ENCODE peak calls at places on chromosomes 13 and 19, in four cellular contexts. K is Caco-2, O is tibial nerve, N is choroid plexus epithelial cell. I is an unnamed sample.

GRCh38 chr13:75132800-75133695 is 348.9 kb downstream of the TBC1D4 start:
- DNase-seq in N (peak; percentile 47), K (no peak), O (no peak), I (no peak)

GRCh38 chr13:75760182-75760981 is 124.3 kb downstream of the LMO7 start:
- DNase-seq in O (no peak), K (peak; percentile 92), N (peak; percentile 45), I (peak; percentile 33)

GRCh38 chr13:50722437-50723125 is 120.9 kb downstream of the DLEU7 start:
- DNase-seq in N (peak; percentile 45), O (no peak), K (no peak), I (no peak)

GRCh38 chr13:72662548-72662947 is 64.9 kb downstream of the MZT1 start:
- DNase-seq in N (no peak), O (no peak), K (no peak), I (no peak)

GRCh38 chr19:22619371-22619770 is 14.8 kb upstream of the ZNF492 start:
- DNase-seq in K (no peak), O (no peak), N (no peak), I (no peak)

GRCh38 chr19:46745030-46745429 is 827 bp upstream of the FKRP start:
- DNase-seq in K (no peak), N (no peak), O (no peak), I (no peak)

GRCh38 chr19:37975596-37976515 is 68.8 kb downstream of the SIPA1L3 start:
- DNase-seq in K (no peak), O (no peak), N (no peak), I (no peak)

GRCh38 chr19:1882089-1882785 is 3.1 kb downstream of the ABHD17A start:
- DNase-seq in O (no peak), N (no peak), K (no peak), I (no peak)

GRCh38 chr13:95536629-95537241 is 15.8 kb upstream of the CLDN10 start:
- DNase-seq in N (peak; percentile 65), O (no peak), K (no peak), I (no peak)

GRCh38 chr19:32570081-32570785 is 10.8 kb upstream of the PDCD5 start:
- DNase-seq in K (peak; percentile 75), N (peak; percentile 83), O (peak; percentile 36), I (peak; percentile 68)

GRCh38 chr19:36090930-36091695 is 19.8 kb upstream of the OVOL3 start:
- DNase-seq in O (no peak), N (no peak), K (no peak), I (no peak)

GRCh38 chr19:6439743-6440142 is 6.2 kb upstream of the SLC25A41 start:
- DNase-seq in K (no peak), N (no peak), O (no peak), I (no peak)

GRCh38 chr13:59671853-59672252 is 491.9 kb downstream of the DIAPH3 start:
- DNase-seq in O (no peak), N (no peak), K (no peak), I (no peak)

GRCh38 chr13:101149735-101150380 is 266.4 kb downstream of the NALCN start:
- DNase-seq in K (no peak), O (no peak), N (peak; percentile 84), I (no peak)
- TF ChIP-seq CTCF in K (peak; percentile 25), O (no peak), N (peak; percentile 72), I (no peak)

GRCh38 chr13:101298517-101298916 is 117.8 kb downstream of the NALCN start:
- DNase-seq in O (no peak), K (no peak), N (no peak), I (no peak)
- TF ChIP-seq CTCF in O (no peak), K (no peak), N (no peak), I (no peak)

DNA sequence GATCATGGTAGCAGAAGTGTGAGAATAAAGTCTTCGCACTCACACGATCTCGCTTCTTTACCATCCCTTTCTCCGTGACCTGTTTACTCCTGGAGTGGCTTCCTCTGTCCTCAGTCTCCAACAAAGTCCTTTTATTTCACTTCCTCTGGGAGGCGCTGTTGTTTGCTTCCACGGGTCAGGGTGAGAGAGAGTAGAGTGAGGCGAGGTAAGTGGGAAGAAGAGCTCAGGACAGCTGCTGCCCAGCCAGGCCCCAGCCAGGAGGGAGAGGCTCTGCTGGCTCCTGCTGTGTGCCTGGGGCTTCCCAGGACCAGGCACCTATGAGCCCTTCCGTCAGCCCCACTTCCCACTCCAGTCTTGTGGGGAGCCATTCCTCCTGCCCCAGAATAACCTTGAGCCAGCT is 242.1 kb downstream of the FGF9 start:
- DNase-seq in N (no peak), K (no peak), O (no peak), I (no peak)
- TF ChIP-seq CTCF in N (no peak), K (no peak), O (no peak), I (no peak)

DNA sequence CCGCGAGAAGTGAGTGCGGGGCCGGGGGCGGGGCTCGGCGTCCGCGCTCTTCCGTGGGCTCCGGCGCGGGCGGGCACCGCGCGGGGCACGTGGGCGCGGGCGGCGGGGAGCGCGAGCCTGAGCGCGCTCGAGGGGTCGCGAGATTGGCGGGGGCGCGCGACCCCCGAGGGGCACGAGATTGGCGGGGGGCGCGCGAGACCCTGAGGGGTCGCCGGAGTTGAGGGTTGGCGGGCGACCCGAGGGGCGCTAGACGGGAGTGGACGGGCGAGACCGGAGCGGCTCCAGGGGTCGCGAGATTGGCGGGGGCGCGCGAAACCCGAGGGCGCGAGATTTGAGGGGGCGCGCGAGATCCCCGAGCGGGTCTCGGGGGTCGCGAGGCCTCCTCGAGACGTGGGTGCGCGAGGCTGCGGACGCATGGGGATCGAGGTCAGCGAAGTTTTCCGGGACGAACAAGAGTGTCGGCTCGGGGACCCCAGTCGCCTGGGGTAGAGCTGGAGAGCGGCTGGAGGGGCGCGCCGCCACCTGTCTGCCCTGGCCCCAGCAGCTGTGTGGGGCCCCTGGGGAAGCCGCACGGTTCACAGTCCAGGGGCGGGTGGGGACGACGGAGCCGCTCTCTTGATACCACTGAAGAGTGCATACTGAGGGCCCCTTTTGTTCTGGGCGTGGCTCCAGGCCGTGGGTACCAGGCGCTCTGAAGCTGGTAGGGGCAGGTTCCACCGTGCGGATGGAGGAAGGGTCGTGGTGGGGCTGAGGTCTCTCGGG is 682 bp downstream of the SSBP4 start:
- DNase-seq in O (no peak), N (no peak), K (peak; percentile 59), I (no peak)
- TF ChIP-seq CTCF in O (no peak), N (no peak), K (no peak), I (no peak)

GRCh38 chr19:29415507-29415906 is 110.3 kb upstream of the VSTM2B start:
- DNase-seq in K (no peak), O (no peak), N (no peak), I (no peak)
- TF ChIP-seq CTCF in K (no peak), O (no peak), N (no peak), I (no peak)

DNA sequence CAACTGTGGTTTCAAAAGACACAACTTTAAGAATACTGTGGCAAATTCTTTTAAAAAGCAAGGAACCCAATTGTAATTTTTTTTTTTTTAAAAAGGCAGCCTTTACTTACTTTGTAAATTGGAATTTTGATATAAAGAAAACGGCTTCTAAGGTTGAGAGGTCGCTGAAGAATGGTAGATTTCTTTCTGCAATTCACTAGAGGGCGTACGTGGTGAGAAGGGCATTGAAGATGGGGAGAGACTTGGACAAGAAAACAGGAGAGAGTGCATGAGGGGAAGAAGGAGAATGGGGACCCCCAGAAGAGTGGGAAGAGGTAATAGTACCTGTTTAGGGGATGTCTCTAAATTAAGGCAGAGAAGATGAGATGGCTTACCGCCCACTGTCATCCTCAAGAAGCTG is 33.5 kb upstream of the PABPC3 start:
- DNase-seq in N (no peak), O (no peak), K (no peak), I (no peak)
- TF ChIP-seq CTCF in N (no peak), O (no peak), K (no peak), I (no peak)

DNA sequence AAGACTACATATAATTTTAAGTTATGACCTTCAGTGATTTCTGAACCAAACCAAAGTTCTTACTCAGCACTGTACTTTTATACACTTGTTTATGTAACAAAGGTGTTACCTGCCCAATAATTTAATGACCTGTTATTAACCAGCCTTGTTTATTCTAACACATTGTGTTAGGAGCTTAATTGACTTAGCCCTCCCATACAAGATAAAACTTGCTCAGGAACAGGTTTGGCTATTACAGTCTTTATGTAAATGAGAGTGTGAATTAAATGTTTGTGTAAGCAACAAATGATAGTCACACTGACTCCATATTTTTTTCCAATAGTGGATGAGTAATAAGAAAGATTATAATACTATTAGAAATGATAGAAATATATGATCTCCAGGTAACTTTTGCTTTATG is 51.8 kb upstream of the MYCBP2 start:
- DNase-seq in K (no peak), N (no peak), O (no peak), I (no peak)
- TF ChIP-seq CTCF in K (no peak), N (no peak), O (no peak), I (no peak)

GRCh38 chr19:55096061-55096701 is 20.5 kb downstream of the EPS8L1 start:
- DNase-seq in K (no peak), N (no peak), O (no peak), I (no peak)
- TF ChIP-seq CTCF in K (no peak), N (no peak), O (no peak), I (no peak)

I was measured in Calu3.